ENCODE peak calls at places on chromosomes 5 and 9, in nine cellular contexts. T, J, A, R, Y, X, B, I and H are unnamed samples. For H3K4me1 and H3K9me3, the result is how much of the 10 kb centered on the place peaks cover.

GRCh38 chr5:9218358-9218757 is 327.5 kb downstream of the SEMA5A start:
- DNase-seq in I (no peak), Y (no peak), X (no peak), B (no peak), T (no peak), A (no peak), R (no peak), J (no peak), H (no peak)

GRCh38 chr5:20213803-20214202 is 225.8 kb upstream of the CDH18 start:
- DNase-seq in Y (no peak), X (no peak), J (no peak), T (no peak), B (no peak), A (no peak), I (no peak), R (no peak), H (no peak)

GRCh38 chr5:171405615-171406014 is 13.8 kb upstream of the FGF18 start:
- DNase-seq in B (no peak), T (no peak), R (no peak), X (no peak), Y (no peak), I (no peak), A (no peak), J (no peak), H (no peak)

GRCh38 chr9:98369066-98369425 is 113.6 kb upstream of the TBC1D2 start:
- DNase-seq in X (no peak), T (no peak), A (no peak), R (no peak), I (no peak), B (no peak), J (no peak), Y (no peak), H (no peak)

GRCh38 chr5:125137535-125137934 is 391.1 kb upstream of the ZNF608 start:
- DNase-seq in T (peak), J (no peak), X (no peak), Y (no peak), I (no peak), A (no peak), B (no peak), R (no peak), H (no peak)

GRCh38 chr5:127957183-127957582 is 126.4 kb upstream of the SLC12A2 start:
- DNase-seq in A (no peak), T (no peak), R (no peak), B (no peak), J (no peak), Y (no peak), I (no peak), X (no peak), H (no peak)

GRCh38 chr9:22416692-22417060 is 29.9 kb upstream of the DMRTA1 start:
- DNase-seq in B (no peak), X (no peak), Y (no peak), I (no peak), J (no peak), T (no peak), R (peak), A (no peak), H (no peak)

GRCh38 chr5:157198277-157199058 is 17.8 kb downstream of the ITK start:
- DNase-seq in B (no peak), Y (no peak), I (no peak), T (no peak), R (no peak), A (no peak), J (no peak), X (no peak), H (no peak)

GRCh38 chr9:114681594-114682332 is at the start of gene TEX48:
- DNase-seq in Y (no peak), R (peak), X (peak), J (peak), B (peak), T (peak), A (no peak), I (peak), H (peak)

GRCh38 chr9:131094622-131095021 is 1.7 kb upstream of the AIF1L start:
- DNase-seq in I (no peak), J (no peak), X (no peak), B (no peak), R (no peak), Y (no peak), A (no peak), T (no peak), H (no peak)

GRCh38 chr9:109341561-109341960 is 20.7 kb upstream of the EPB41L4B start:
- DNase-seq in B (peak), J (peak), X (no peak), Y (no peak), T (no peak), A (no peak), I (no peak), R (no peak), H (no peak)

GRCh38 chr5:116520706-116521105 is 53.9 kb downstream of the SEMA6A start:
- DNase-seq in X (no peak), A (no peak), R (no peak), I (no peak), T (no peak), J (no peak), Y (no peak), B (no peak), H (no peak)

GRCh38 chr9:16029056-16029615 is 476.3 kb downstream of the CCDC171 start:
- DNase-seq in A (no peak), T (no peak), I (no peak), B (no peak), Y (no peak), J (no peak), X (no peak), R (no peak), H (no peak)

GRCh38 chr9:113888361-113888760 is 12.3 kb downstream of the ZNF618 start:
- DNase-seq in X (no peak), I (no peak), T (no peak), R (no peak), A (no peak), J (no peak), B (no peak), Y (no peak), H (no peak)

GRCh38 chr5:17186271-17186670 is 31.2 kb upstream of the BASP1 start:
- DNase-seq in B (no peak), T (no peak), J (no peak), X (no peak), Y (no peak), I (no peak), R (no peak), A (no peak), H (no peak)

GRCh38 chr5:141320225-141321169 is at the start of gene TAF7:
- DNase-seq in Y (peak), X (peak), J (peak), T (peak), B (peak), A (peak), I (peak), R (peak), H (peak)

GRCh38 chr9:131731237-131731995 is 8.5 kb downstream of the RAPGEF1 start:
- DNase-seq in T (peak), Y (no peak), B (no peak), I (peak), A (no peak), R (no peak), J (no peak), X (no peak), H (no peak)

GRCh38 chr5:37722236-37723146 is 117.3 kb downstream of the GDNF start:
- DNase-seq in R (no peak), J (no peak), Y (no peak), B (peak), I (no peak), X (peak), A (no peak), T (peak), H (no peak)

GRCh38 chr5:81183811-81184748 is 49.0 kb upstream of the CKMT2 start:
- DNase-seq in T (no peak), X (no peak), B (no peak), Y (no peak), A (no peak), I (no peak), J (no peak), R (no peak), H (no peak)

GRCh38 chr9:4741365-4742031 is 496 bp upstream of the AK3 start:
- DNase-seq in A (no peak), X (no peak), I (peak), J (peak), T (peak), Y (peak), R (no peak), B (no peak), H (no peak)

GRCh38 chr9:94870465-94870792 is 143.9 kb downstream of the AOPEP start:
- DNase-seq in Y (no peak), X (no peak), T (no peak), A (no peak), R (no peak), I (no peak), J (no peak), B (no peak), H (no peak)

GRCh38 chr5:107985144-107985543 is 314.4 kb upstream of the EFNA5 start:
- DNase-seq in T (no peak), J (peak), A (no peak), I (no peak), X (peak), Y (no peak), B (no peak), R (no peak), H (no peak)

DNA sequence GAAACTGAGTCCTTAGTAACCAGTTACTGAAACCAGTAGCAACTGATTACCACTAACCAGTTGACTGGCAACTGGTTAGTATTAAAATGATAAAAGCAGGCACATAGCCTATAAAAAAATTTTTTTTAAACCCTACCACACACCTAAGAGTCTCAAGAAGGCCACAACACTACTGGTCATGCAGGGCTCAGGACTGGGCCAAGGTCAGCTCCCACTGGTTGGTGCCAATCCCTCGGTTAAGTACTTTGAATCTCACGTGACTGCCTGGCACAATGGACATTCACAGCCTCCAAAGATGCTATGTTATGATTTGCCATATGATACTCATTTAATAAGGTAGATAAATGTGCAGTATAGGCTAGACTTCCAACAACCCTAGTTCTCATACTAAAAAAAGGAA is 8.5 kb downstream of the ANKH start:
- DNase-seq in I (no peak), B (no peak), R (no peak), A (no peak), X (no peak), Y (no peak), T (no peak), J (no peak), H (no peak)
- H3K4me1 ChIP-seq in I (under half), B (under half), R (under half), A (under half), X (under half), Y (under half), T (under half), J (under half), H (under half)

GRCh38 chr9:17148324-17148723 is 13.5 kb downstream of the CNTLN start:
- DNase-seq in T (no peak), A (no peak), I (no peak), X (no peak), B (no peak), Y (no peak), R (no peak), J (no peak), H (no peak)
- H3K9me3 ChIP-seq in T (under half), A (under half), I (under half), X (under half), B (under half), Y (under half), R (under half), J (under half), H (under half)

GRCh38 chr9:126532019-126532462 is 81.7 kb upstream of the LMX1B start:
- DNase-seq in X (no peak), B (no peak), Y (peak), A (no peak), R (no peak), T (no peak), J (no peak), I (no peak), H (peak)
- H3K4me1 ChIP-seq in X (under half), B (under half), Y (under half), A (under half), R (under half), T (under half), J (under half), I (under half), H (half or more)

GRCh38 chr9:128495804-128496417 is 8.6 kb upstream of the GLE1 start:
- DNase-seq in A (no peak), B (no peak), Y (peak), T (no peak), R (peak), J (no peak), X (peak), I (no peak), H (peak)
- H3K9me3 ChIP-seq in A (under half), B (under half), Y (under half), T (under half), R (under half), J (under half), X (under half), I (under half), H (under half)

GRCh38 chr5:172864747-172865146 is 30.7 kb downstream of the ERGIC1 start:
- DNase-seq in A (no peak), I (no peak), R (no peak), X (no peak), J (no peak), Y (no peak), B (no peak), T (no peak), H (no peak)
- H3K4me1 ChIP-seq in A (half or more), I (under half), R (under half), X (under half), J (under half), Y (under half), B (half or more), T (under half), H (under half)

GRCh38 chr9:65437724-65438123 is 152.7 kb upstream of the FOXD4L5 start:
- DNase-seq in R (no peak), X (no peak), Y (no peak), B (no peak), I (no peak), T (no peak), J (no peak), A (no peak), H (no peak)

GRCh38 chr9:65432051-65432450 is 147.0 kb upstream of the FOXD4L5 start:
- DNase-seq in T (no peak), A (no peak), X (no peak), I (no peak), J (no peak), B (no peak), R (no peak), Y (no peak), H (no peak)

GRCh38 chr9:65430221-65430620 is 145.2 kb upstream of the FOXD4L5 start:
- DNase-seq in A (no peak), J (no peak), T (no peak), B (no peak), I (no peak), R (no peak), Y (no peak), X (no peak), H (no peak)

GRCh38 chr9:65435464-65435863 is 150.5 kb upstream of the FOXD4L5 start:
- DNase-seq in Y (no peak), T (no peak), R (no peak), B (no peak), X (no peak), J (no peak), I (no peak), A (no peak), H (no peak)

GRCh38 chr9:65432722-65433323 is 147.8 kb upstream of the FOXD4L5 start:
- DNase-seq in X (no peak), J (no peak), I (no peak), R (no peak), T (no peak), Y (no peak), B (no peak), A (no peak), H (no peak)
- H3K9me3 ChIP-seq in X (under half), J (under half), I (under half), R (under half), T (under half), Y (under half), B (under half), A (under half), H (half or more)

DNA sequence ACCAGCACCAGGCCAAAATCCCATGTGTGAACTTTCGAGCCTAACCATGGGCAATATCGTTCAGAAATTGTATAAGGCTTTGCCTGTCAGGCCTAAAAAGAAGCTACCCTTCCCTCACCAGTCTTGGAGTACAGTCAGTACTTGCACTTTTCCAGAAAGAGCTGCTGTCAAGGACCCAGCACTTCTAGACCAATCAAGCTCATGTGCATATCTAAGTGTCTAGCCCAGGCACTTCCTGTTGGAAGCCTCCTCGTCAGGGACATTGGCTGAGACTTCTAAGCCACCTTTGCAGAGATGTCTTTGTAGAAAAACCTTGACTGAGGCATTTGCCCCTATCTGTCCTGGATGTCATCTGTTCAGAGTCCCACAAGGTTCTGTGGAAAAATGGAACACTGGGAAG is 1930.5 kb downstream of the EFNA5 start:
- DNase-seq in R (no peak), T (no peak), B (no peak), Y (no peak), X (no peak), A (no peak), J (no peak), I (no peak), H (no peak)
- H3K4me1 ChIP-seq in R (under half), T (under half), B (under half), Y (under half), X (under half), A (under half), J (under half), I (under half), H (under half)

GRCh38 chr9:24652181-24652580 is 106.5 kb upstream of the IZUMO3 start:
- DNase-seq in X (no peak), T (no peak), I (no peak), Y (no peak), B (no peak), J (no peak), R (no peak), A (no peak), H (no peak)

DNA sequence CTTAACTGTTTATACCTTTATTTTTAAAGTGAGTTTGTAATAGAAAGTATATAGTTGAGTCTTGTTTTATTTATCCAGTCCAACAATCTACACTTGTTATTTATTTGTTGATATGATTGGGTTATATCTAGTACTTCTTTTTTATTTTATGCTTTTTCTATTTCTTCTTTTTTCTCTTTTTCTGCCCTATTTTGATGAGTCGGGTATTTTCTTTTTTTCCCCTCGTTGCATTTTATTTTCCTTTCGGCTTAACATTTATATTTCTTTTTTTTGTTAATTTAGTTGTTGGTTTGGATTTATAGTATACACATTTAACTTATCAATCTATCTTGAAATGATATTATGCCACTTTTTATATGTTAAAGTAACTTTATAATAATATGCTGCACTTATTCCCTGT is 111.7 kb upstream of the IZUMO3 start:
- DNase-seq in Y (no peak), R (no peak), A (no peak), I (no peak), T (no peak), X (no peak), B (no peak), J (no peak), H (no peak)
- H3K9me3 ChIP-seq in Y (under half), R (under half), A (under half), I (under half), T (under half), X (under half), B (under half), J (under half), H (under half)

GRCh38 chr5:112684737-112685136 is 52.9 kb upstream of the APC start:
- DNase-seq in A (no peak), Y (no peak), T (no peak), X (no peak), J (no peak), R (no peak), B (no peak), I (no peak), H (no peak)
- H3K4me1 ChIP-seq in A (under half), Y (under half), T (under half), X (under half), J (under half), R (under half), B (under half), I (under half), H (under half)